ENCODE peak calls at places on chromosome 1, in four cellular contexts. T, Y, M and R are unnamed samples.

GRCh38 chr1:209040351-209040750 is 543.2 kb upstream of the CAMK1G start:
- DNase-seq in T (no peak), M (no peak), Y (no peak), R (no peak)

GRCh38 chr1:15390667-15391066 is 19.0 kb upstream of the EFHD2 start:
- DNase-seq in Y (no peak), T (no peak), M (no peak), R (no peak)

GRCh38 chr1:119742193-119742592 is 26.5 kb downstream of the HMGCS2 start:
- DNase-seq in M (no peak), T (no peak), Y (no peak), R (no peak)

GRCh38 chr1:10515627-10516026 is 40.9 kb downstream of the PEX14 start:
- DNase-seq in Y (no peak), M (no peak), T (no peak), R (no peak)

GRCh38 chr1:3968851-3969250 is 68.8 kb upstream of the C1orf174 start:
- DNase-seq in T (no peak), Y (no peak), M (no peak), R (peak; percentile 4)

GRCh38 chr1:211632808-211633522 is 42.5 kb downstream of the NEK2 start:
- DNase-seq in M (no peak), Y (no peak), T (no peak), R (no peak)

GRCh38 chr1:173095632-173096031 is 44.9 kb upstream of the TNFSF18 start:
- DNase-seq in M (no peak), Y (no peak), T (no peak), R (no peak)

GRCh38 chr1:54461731-54462596 is 55.8 kb upstream of the SSBP3 start:
- DNase-seq in T (no peak), M (no peak), Y (peak; percentile 47), R (no peak)

GRCh38 chr1:10987840-10988417 is 24.5 kb upstream of the TARDBP start:
- DNase-seq in Y (no peak), T (no peak), M (no peak), R (no peak)

GRCh38 chr1:1920057-1920607 is 1.1 kb upstream of the TMEM52 start:
- DNase-seq in T (no peak), M (no peak), Y (peak; percentile 15), R (no peak)

GRCh38 chr1:100134872-100135271 is 1.9 kb downstream of the TRMT13 start:
- DNase-seq in T (no peak), M (no peak), Y (no peak), R (no peak)

GRCh38 chr1:119953266-119953998 is 57.1 kb upstream of the ADAM30 start:
- DNase-seq in M (no peak), T (no peak), Y (no peak), R (no peak)

GRCh38 chr1:41714613-41715389 is 203.9 kb downstream of the HIVEP3 start:
- DNase-seq in Y (no peak), T (no peak), M (no peak), R (no peak)

DNA sequence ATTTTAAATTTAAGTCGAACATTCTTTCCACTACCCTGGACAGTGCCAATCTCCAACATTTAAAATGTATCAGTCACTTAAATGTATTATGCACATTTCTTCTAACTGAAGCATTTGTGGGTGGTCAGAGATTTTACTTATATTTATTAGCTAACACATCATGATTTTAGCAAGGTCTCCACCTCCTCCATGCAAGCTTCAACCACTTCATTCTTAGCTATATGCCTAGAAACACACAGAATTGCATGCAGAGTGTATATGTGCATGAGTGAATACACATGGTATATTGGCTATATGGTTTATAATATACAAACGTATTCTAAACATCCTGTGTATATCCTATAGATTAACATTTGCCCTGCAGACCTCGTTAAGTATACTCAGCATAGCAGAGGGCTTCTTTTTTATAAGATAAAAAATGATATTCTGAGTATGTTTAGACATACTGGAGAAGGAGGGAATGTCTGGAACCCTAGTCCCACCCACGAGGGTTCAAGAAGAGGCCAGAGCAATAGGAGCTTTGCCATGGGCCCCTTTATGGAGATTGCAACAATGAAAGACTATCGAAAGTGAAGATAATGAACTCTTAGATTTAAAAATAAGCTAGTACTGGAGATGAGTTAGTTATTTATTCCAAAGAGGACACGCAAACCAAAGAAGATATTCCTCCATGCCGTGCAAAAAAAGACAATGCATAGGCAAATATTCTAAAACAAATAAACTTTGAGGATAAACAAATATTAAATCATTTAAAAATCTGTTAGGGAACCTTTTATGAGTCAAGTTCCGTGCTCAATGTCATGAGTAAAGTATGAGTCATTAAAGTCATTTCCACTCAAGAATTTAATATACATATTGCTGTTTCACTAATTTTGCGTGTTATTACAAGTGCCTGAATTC is 480.4 kb downstream of the SIPA1L2 start:
- DNase-seq in T (no peak), Y (no peak), M (no peak), R (no peak)
- TF ChIP-seq CTCF in T (no peak), Y (no peak), M (no peak), R (no peak)

GRCh38 chr1:48757363-48757762 is 19.3 kb downstream of the BEND5 start:
- DNase-seq in Y (no peak), T (no peak), M (no peak), R (no peak)
- H3K4me1 ChIP-seq in Y (peaks cover 3% of the 10 kb centered on the region), T (no peaks in the 10 kb centered on the region), M (no peaks in the 10 kb centered on the region), R (peaks cover 25% of the 10 kb centered on the region)

DNA sequence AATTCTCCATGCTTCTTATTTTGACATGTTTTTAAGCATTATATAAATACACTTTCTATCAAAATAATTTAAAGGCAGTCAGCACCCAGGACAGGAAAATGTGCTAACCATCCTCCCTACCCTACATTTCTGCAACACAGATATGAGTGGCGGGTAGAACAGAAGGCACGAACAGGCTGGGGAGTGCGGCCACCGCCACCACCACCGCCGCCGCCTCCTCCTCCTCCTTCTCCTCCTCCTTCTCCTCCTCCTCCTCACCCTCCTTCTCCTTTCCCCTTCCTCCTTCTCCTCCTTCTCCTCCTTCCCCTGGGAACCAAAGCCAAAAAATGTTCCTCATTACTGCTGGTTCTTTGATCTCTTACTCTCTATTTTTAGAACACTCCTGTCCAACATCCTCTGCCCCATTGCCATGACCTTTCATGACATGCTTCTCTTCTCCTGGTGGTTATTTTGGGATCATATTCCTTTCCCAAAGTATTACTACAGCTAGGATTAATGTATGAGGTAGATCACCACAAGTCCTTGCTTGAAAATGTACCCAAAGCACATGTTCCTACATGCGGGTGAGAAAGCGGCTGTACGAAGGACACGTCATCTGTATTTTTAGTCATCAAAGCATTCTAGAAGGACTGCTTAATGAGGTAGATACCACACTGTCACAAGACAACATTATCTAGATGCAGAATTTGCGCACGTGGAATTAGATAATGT is 24.5 kb upstream of the CCN1 start:
- DNase-seq in M (no peak), T (no peak), Y (no peak), R (no peak)
- TF ChIP-seq CTCF in M (no peak), T (no peak), Y (no peak), R (no peak)

DNA sequence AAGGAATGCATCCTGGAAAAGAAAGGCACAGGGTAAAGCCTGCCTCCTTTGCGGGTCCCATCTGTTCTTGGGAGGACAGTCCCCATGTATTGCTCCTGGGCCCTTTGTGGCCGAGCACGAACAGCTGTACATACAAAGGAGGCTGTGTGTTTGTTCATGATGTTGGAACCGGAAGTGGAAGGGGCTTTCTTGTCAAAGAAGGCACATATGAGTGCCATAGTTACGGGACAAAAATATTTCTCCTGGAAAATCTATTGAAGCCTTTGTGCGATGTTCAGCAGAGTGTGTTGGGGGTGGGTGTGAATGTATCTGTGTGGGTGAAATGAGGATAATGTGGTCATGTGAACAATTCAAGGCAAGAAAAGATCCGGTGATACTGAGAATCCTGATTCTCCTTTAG is 297.6 kb downstream of the DISC1 start:
- DNase-seq in Y (no peak), M (no peak), T (no peak), R (no peak)
- H3K4me1 ChIP-seq in Y (no peaks in the 10 kb centered on the region), M (peaks cover 30% of the 10 kb centered on the region), T (peaks cover 16% of the 10 kb centered on the region), R (no peaks in the 10 kb centered on the region)

GRCh38 chr1:25038699-25039098 is 108.6 kb upstream of the RUNX3 start:
- DNase-seq in M (no peak), Y (no peak), T (no peak), R (no peak)

GRCh38 chr1:25039229-25039628 is 109.2 kb upstream of the RUNX3 start:
- DNase-seq in T (no peak), M (no peak), Y (no peak), R (no peak)

GRCh38 chr1:25036117-25036546 is 106.1 kb upstream of the RUNX3 start:
- DNase-seq in M (no peak), Y (no peak), T (no peak), R (no peak)

GRCh38 chr1:25035523-25036116 is 105.5 kb upstream of the RUNX3 start:
- DNase-seq in M (no peak), Y (no peak), T (no peak), R (no peak)

DNA sequence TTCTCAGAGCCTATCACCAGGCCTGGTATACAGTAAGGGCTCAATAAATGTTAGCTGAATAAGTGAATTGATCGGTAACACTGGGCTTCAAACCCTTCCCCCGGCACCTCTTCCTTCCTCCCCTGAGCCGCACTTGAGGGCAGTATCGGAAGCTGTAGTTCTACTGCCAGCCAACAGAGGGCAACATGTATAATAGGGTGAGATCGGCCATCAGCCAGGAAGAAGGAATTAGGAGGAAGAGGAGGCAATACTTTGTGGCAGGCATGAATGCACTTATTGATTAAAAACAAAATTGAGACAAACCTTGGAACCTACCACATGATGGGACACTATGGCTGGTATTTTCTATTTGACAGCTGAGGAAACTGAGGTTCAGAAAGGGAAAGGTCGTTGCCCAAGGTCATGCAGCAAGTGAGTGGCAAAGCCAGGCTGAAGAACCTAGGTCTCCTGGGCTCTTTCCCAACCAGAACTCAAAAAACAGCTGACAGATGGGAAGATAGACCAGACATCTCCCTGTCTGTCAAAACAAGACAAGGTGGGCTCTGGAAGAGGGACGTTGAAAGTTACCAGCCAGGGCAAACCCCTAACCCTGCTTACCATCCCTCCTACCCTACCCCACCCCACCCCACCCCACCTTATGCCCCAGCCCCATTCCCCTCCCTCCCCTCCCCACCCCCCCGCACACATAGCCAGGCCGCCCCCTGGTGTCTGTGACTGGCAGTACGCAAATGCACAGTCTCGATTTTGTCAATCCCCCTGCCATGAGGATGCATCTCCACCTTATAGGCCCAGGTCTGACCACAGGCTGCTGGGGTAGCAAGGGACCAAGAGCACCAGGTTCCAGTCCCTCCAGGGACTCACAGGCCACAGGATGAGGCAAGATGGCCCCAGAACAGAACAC is 107.3 kb upstream of the RUNX3 start:
- DNase-seq in Y (peak; percentile 47), T (peak; percentile 79), M (no peak), R (peak; percentile 40)
- TF ChIP-seq CTCF in Y (peak; percentile 50), T (peak; percentile 72), M (peak; percentile 36), R (peak; percentile 36)